ENCODE peak calls at places on chromosomes 1 and 21, in four cellular contexts. Z, F, I and H are unnamed samples.

GRCh38 chr1:212179394-212180076 is 105.7 kb upstream of the PPP2R5A start:
- DNase-seq in I (peak; percentile 95), F (peak; percentile 51), Z (peak; percentile 90), H (no peak)

GRCh38 chr1:113534875-113535274 is 144.6 kb downstream of the MAGI3 start:
- DNase-seq in F (no peak), I (no peak), Z (no peak), H (no peak)

GRCh38 chr1:116569776-116570357 is 959 bp downstream of the CD58 start:
- DNase-seq in Z (no peak), I (peak; percentile 37), F (no peak), H (peak; percentile 31)

GRCh38 chr21:33360871-33361602 is 36.3 kb downstream of the IFNAR1 start:
- DNase-seq in F (peak; percentile 75), I (peak; percentile 85), Z (no peak), H (peak; percentile 74)

GRCh38 chr1:204417231-204417997 is 5.8 kb upstream of the PPP1R15B start:
- DNase-seq in I (peak; percentile 98), F (peak; percentile 77), Z (peak; percentile 100), H (peak; percentile 51)

GRCh38 chr1:219713981-219714381 is 101.1 kb upstream of the ZC3H11B start:
- DNase-seq in I (peak; percentile 20), F (no peak), Z (no peak), H (no peak)

GRCh38 chr1:117783586-117784396 is 145.6 kb downstream of the GDAP2 start:
- DNase-seq in I (no peak), F (no peak), Z (no peak), H (no peak)

GRCh38 chr1:205474571-205474970 is 18.7 kb upstream of the BLACAT1 start:
- DNase-seq in Z (no peak), F (no peak), I (no peak), H (no peak)

GRCh38 chr1:30790850-30791778 is 33.5 kb upstream of the LAPTM5 start:
- DNase-seq in Z (no peak), I (no peak), F (no peak), H (no peak)

GRCh38 chr1:224632921-224633321 is 16.8 kb downstream of the CNIH3 start:
- DNase-seq in F (no peak), Z (no peak), I (peak; percentile 93), H (no peak)

GRCh38 chr1:248811514-248812490 is 13.9 kb downstream of the SH3BP5L start:
- DNase-seq in Z (no peak), F (no peak), I (no peak), H (no peak)

GRCh38 chr21:46000731-46001641 is 19.4 kb downstream of the COL6A1 start:
- DNase-seq in F (peak; percentile 43), I (no peak), Z (no peak), H (no peak)

GRCh38 chr1:50959303-50959912 is 659 bp downstream of the FAF1 start:
- DNase-seq in Z (no peak), F (no peak), I (peak; percentile 53), H (no peak)

GRCh38 chr1:186033744-186034345 is 299.7 kb downstream of the HMCN1 start:
- DNase-seq in Z (peak; percentile 81), F (no peak), I (peak; percentile 10), H (no peak)

GRCh38 chr1:199931666-199932377 is 95.7 kb upstream of the NR5A2 start:
- DNase-seq in F (peak; percentile 55), I (no peak), Z (no peak), H (no peak)

GRCh38 chr1:96596226-96596625 is 125.4 kb upstream of the PTBP2 start:
- DNase-seq in F (no peak), I (peak; percentile 13), Z (no peak), H (no peak)

GRCh38 chr1:218613105-218613504 is 268.0 kb downstream of the TGFB2 start:
- DNase-seq in I (no peak), F (no peak), Z (no peak), H (no peak)

GRCh38 chr1:155247667-155248563 is 7.4 kb downstream of the ENTREP3 start:
- DNase-seq in Z (no peak), I (no peak), F (no peak), H (no peak)

GRCh38 chr1:106717561-106717960 is 338.9 kb upstream of the PRMT6 start:
- DNase-seq in I (no peak), F (no peak), Z (no peak), H (no peak)

GRCh38 chr1:185787238-185787637 is 53.0 kb downstream of the HMCN1 start:
- DNase-seq in I (no peak), F (no peak), Z (peak; percentile 34), H (no peak)

GRCh38 chr21:42218836-42219605 is at the start of gene ABCG1:
- DNase-seq in I (peak; percentile 10), Z (no peak), F (no peak), H (peak; percentile 50)

GRCh38 chr1:66890621-66891020 is 34.0 kb downstream of the DNAI4 start:
- DNase-seq in I (no peak), Z (no peak), F (no peak), H (no peak)

GRCh38 chr1:58779837-58780585 is 3.8 kb downstream of the JUN start:
- DNase-seq in Z (peak; percentile 80), I (peak; percentile 77), F (no peak), H (no peak)

GRCh38 chr1:57167997-57168396 is 202.2 kb upstream of the C8B start:
- DNase-seq in I (no peak), Z (no peak), F (no peak), H (no peak)

GRCh38 chr1:225603538-225604354 is 49.2 kb downstream of the ENAH start:
- DNase-seq in I (peak; percentile 78), F (no peak), Z (no peak), H (no peak)

GRCh38 chr1:64268653-64269557 is 65.5 kb downstream of the UBE2U start:
- DNase-seq in F (peak; percentile 65), I (peak; percentile 72), Z (peak; percentile 54), H (no peak)

GRCh38 chr1:232149302-232150201 is 480.4 kb downstream of the SIPA1L2 start:
- DNase-seq in F (no peak), I (peak; percentile 64), Z (no peak), H (no peak)

GRCh38 chr1:162690672-162691434 is 58.6 kb downstream of the DDR2 start:
- DNase-seq in I (peak; percentile 94), F (no peak), Z (no peak), H (no peak)

GRCh38 chr21:31879251-31879650 is 6.4 kb downstream of the HUNK start:
- DNase-seq in F (no peak), I (no peak), Z (no peak), H (no peak)

GRCh38 chr1:185058103-185058502 is 12.7 kb downstream of the RNF2 start:
- DNase-seq in F (no peak), Z (no peak), I (no peak), H (no peak)

GRCh38 chr1:10663668-10664035 is 132.8 kb downstream of the CASZ1 start:
- DNase-seq in I (peak; percentile 34), F (no peak), Z (no peak), H (no peak)

GRCh38 chr1:31376374-31377134 is 3.7 kb upstream of the FABP3 start:
- DNase-seq in Z (no peak), F (peak; percentile 22), I (peak; percentile 92), H (no peak)

GRCh38 chr21:33364830-33365229 is 38.4 kb upstream of the IFNGR2 start:
- DNase-seq in Z (no peak), I (no peak), F (no peak), H (no peak)

GRCh38 chr1:109027841-109028240 is 14.1 kb downstream of the WDR47 start:
- DNase-seq in Z (no peak), I (no peak), F (no peak), H (no peak)

GRCh38 chr1:212152308-212152693 is 116.8 kb downstream of the DTL start:
- DNase-seq in I (no peak), Z (no peak), F (no peak), H (no peak)

GRCh38 chr1:63693956-63694607 is 79.7 kb upstream of the ROR1 start:
- DNase-seq in F (no peak), I (peak; percentile 36), Z (no peak), H (no peak)

DNA sequence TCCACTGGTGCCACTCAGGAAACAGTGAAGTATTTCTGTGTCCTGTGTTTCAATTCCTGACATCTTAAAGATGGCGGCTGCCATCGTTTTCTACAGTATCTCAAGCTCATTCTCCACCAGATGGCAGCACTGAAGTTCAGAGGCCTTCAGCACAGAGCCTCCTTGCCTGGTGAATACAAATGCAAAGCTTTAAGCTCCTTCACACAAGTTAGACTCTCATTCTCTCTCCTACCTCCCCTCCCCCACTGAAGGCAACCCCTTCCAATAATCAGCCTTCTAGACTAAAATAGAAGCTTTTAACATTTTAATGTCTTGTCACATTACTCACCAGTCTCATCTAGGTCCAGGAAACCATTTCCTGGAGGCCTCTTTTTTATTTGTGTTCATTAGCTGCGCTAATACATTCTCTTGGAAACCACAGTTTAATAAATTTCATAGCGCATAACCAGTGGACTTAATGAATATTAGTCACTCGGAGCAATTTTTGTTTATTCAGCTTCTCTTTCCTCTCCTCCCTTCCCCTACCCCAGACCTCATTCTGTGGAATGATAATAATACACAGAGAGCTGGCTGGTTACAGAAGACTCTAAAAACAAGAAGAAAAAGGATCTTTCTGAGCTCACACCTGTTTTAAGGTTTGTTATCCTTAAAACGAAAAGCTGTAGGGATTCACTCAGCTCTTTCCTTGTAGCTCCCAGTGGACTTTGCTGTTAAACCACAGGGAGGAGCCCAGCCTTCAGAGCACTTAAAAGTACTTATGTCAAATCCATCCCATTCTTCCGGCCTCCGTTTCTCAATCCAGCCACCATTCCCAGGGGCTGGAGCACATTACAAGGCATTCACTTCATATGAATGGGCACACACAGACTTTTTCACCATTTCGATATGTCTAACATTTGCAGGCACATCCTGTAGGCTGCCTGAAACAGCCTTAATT is 384.9 kb downstream of the HLX start:
- DNase-seq in F (no peak), I (peak; percentile 82), Z (peak; percentile 70), H (no peak)
- TF ChIP-seq CTCF in F (peak; percentile 33), I (peak; percentile 70), Z (peak; percentile 66), H (no peak)

GRCh38 chr1:7536891-7537591 is 234.1 kb upstream of the VAMP3 start:
- DNase-seq in F (peak; percentile 34), Z (no peak), I (no peak), H (no peak)

GRCh38 chr1:7539772-7540175 is 231.3 kb upstream of the VAMP3 start:
- DNase-seq in I (peak; percentile 63), Z (peak; percentile 66), F (no peak), H (no peak)

GRCh38 chr1:7540816-7541215 is 230.3 kb upstream of the VAMP3 start:
- DNase-seq in Z (no peak), F (no peak), I (no peak), H (no peak)

GRCh38 chr1:7538033-7538432 is 233.1 kb upstream of the VAMP3 start:
- DNase-seq in Z (peak; percentile 47), F (no peak), I (peak; percentile 65), H (no peak)

GRCh38 chr1:7538849-7539771 is 232.0 kb upstream of the VAMP3 start:
- DNase-seq in I (no peak), Z (no peak), F (peak; percentile 29), H (no peak)
- TF ChIP-seq CTCF in I (peak; percentile 16), Z (peak; percentile 36), F (peak; percentile 18), H (no peak)

GRCh38 chr1:156376146-156376545 is 7.1 kb downstream of the RHBG start:
- DNase-seq in I (no peak), F (no peak), Z (no peak), H (no peak)
- TF ChIP-seq CTCF in I (no peak), F (peak; percentile 17), Z (no peak), H (no peak)

GRCh38 chr1:2133039-2133878 is 61.3 kb downstream of the FAAP20 start:
- DNase-seq in I (peak; percentile 93), Z (no peak), F (peak; percentile 99), H (peak; percentile 98)
- TF ChIP-seq CTCF in I (no peak), Z (no peak), F (no peak), H (no peak)

GRCh38 chr1:25758466-25759070 is 41.4 kb upstream of the SELENON start:
- DNase-seq in F (no peak), Z (no peak), I (no peak), H (no peak)
- TF ChIP-seq CTCF in F (no peak), Z (no peak), I (no peak), H (no peak)

GRCh38 chr1:182051938-182052337 is 9.6 kb downstream of the ZNF648 start:
- DNase-seq in F (no peak), Z (no peak), I (no peak), H (no peak)
- TF ChIP-seq CTCF in F (no peak), Z (peak; percentile 4), I (no peak), H (no peak)